ENCODE peak calls at places on chromosomes 12 and 14, in seven cellular contexts. L is right lobe of liver, N is endothelial cell of umbilical vein, H is A549, O is lower leg skin, A is NB4, M is HepG2. K is an unnamed sample.

GRCh38 chr14:68762944-68763831 is 29.7 kb downstream of the ZFP36L1 start:
- DNase-seq in N (peak; percentile 92), M (peak; percentile 69), H (no peak), O (no peak), L (peak; percentile 83), A (no peak), K (peak; percentile 78)

GRCh38 chr12:29783773-29784666 is at the start of gene TMTC1:
- DNase-seq in H (no peak), A (no peak), M (no peak), L (peak; percentile 83), O (peak; percentile 28), N (peak; percentile 69), K (no peak)

GRCh38 chr12:45518516-45519235 is 210.8 kb upstream of the ARID2 start:
- DNase-seq in N (no peak), H (no peak), A (peak; percentile 56), M (no peak), L (no peak), O (no peak), K (no peak)

GRCh38 chr12:83710851-83711250 is 1024.1 kb downstream of the TMTC2 start:
- DNase-seq in N (no peak), H (no peak), A (no peak), L (no peak), O (no peak), M (no peak), K (no peak)

GRCh38 chr14:78005325-78005724 is 164.8 kb upstream of the NRXN3 start:
- DNase-seq in A (peak; percentile 43), O (no peak), N (no peak), H (peak; percentile 57), M (no peak), L (no peak), K (peak; percentile 27)

GRCh38 chr14:22476882-22477281 is 112.1 kb downstream of the DAD1 start:
- DNase-seq in H (no peak), M (no peak), A (no peak), O (no peak), L (no peak), N (no peak), K (no peak)

GRCh38 chr12:108854453-108855283 is 2.7 kb downstream of the SSH1 start:
- DNase-seq in A (no peak), L (no peak), M (no peak), O (no peak), H (peak; percentile 96), N (peak; percentile 98), K (peak; percentile 46)

GRCh38 chr12:47316609-47317049 is 236.9 kb upstream of the AMIGO2 start:
- DNase-seq in A (no peak), O (no peak), M (no peak), N (peak; percentile 88), H (peak; percentile 65), L (no peak), K (no peak)

GRCh38 chr12:26735249-26735639 is 97.8 kb downstream of the ITPR2 start:
- DNase-seq in A (no peak), M (no peak), H (no peak), N (no peak), O (no peak), L (no peak), K (no peak)

GRCh38 chr14:99195602-99196309 is 76.2 kb downstream of the BCL11B start:
- DNase-seq in L (no peak), A (no peak), N (no peak), H (no peak), M (no peak), O (no peak), K (no peak)

GRCh38 chr12:60216226-60216625 is 620.4 kb downstream of the SLC16A7 start:
- DNase-seq in L (no peak), O (no peak), N (peak; percentile 60), H (no peak), M (no peak), A (no peak), K (no peak)

GRCh38 chr12:75945581-75945980 is 86.0 kb downstream of the PHLDA1 start:
- DNase-seq in N (no peak), M (no peak), L (no peak), A (no peak), O (no peak), H (no peak), K (no peak)

GRCh38 chr12:71607494-71608330 is 55.9 kb downstream of the ZFC3H1 start:
- DNase-seq in M (no peak), O (no peak), N (no peak), L (no peak), H (no peak), A (no peak), K (no peak)

GRCh38 chr12:63877693-63878092 is 33.2 kb downstream of the SRGAP1 start:
- DNase-seq in L (no peak), N (no peak), M (no peak), H (no peak), A (no peak), O (no peak), K (no peak)

GRCh38 chr12:46744256-46744655 is 81.5 kb downstream of the SLC38A4 start:
- DNase-seq in M (no peak), A (no peak), H (no peak), L (no peak), N (no peak), O (no peak), K (no peak)

GRCh38 chr14:38171197-38171596 is 36.5 kb upstream of the SSTR1 start:
- DNase-seq in A (no peak), H (no peak), O (no peak), M (no peak), N (no peak), L (no peak), K (no peak)

GRCh38 chr12:130017571-130018449 is 114.0 kb upstream of the TMEM132D start:
- DNase-seq in N (no peak), M (no peak), A (no peak), H (no peak), O (no peak), L (no peak), K (no peak)

GRCh38 chr14:100150932-100151587 is 8.4 kb downstream of the DEGS2 start:
- DNase-seq in M (no peak), A (no peak), L (no peak), O (no peak), N (no peak), H (no peak), K (no peak)

GRCh38 chr14:31893156-31893813 is 183.8 kb upstream of the ARHGAP5 start:
- DNase-seq in O (no peak), M (no peak), N (peak; percentile 74), L (no peak), H (no peak), A (no peak), K (no peak)

GRCh38 chr12:2057041-2057792 is 4.4 kb downstream of the CACNA1C start:
- DNase-seq in M (peak; percentile 56), O (no peak), A (peak; percentile 77), L (no peak), N (peak; percentile 34), H (peak; percentile 49), K (peak; percentile 50)

DNA sequence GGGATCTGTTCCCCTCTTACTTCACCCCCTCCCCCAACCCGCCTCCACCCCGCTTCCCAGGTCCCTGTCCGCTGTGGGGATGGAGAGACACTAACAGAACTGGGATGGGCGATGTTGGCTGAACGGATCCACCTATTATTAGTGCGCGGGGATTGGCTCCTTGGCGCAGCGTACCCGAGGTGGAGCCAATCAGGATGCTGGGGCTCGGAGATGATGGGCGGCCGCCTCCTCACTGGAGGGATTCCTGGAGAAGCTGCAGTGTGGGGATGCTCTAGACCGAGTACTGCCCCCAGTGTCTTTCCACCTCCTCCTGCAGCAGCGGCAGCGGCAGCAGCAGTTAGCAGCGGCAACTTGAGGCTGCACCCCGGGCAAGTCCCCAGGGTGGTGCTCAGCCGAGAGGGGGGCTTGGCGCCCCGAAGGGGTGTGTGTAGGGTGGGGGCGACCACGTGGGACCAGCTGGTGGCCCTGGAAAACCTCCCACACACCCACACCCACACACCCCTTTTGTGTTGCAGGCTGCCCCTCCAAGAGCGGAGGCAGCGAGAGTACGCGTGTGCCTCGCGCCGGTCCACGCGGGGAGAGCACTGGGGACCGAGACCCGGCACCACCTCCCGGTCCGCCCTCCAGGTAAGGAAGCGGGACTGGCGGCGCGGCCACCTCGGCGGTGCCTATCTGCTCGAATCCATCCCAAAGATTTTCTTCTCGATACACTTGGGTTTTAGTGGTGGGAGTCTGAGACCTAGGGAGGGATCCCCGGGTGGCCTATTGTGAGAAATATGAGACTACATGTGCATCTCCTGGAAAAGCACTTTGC is at the start of gene SYT1:
- DNase-seq in M (no peak), A (no peak), O (no peak), L (no peak), H (peak; percentile 96), N (peak; percentile 77), K (no peak)
- TF ChIP-seq POLR2A in M (no peak), A (no peak), O (no peak), L (no peak), H (peak; percentile 71), N (no peak), K (no peak)

DNA sequence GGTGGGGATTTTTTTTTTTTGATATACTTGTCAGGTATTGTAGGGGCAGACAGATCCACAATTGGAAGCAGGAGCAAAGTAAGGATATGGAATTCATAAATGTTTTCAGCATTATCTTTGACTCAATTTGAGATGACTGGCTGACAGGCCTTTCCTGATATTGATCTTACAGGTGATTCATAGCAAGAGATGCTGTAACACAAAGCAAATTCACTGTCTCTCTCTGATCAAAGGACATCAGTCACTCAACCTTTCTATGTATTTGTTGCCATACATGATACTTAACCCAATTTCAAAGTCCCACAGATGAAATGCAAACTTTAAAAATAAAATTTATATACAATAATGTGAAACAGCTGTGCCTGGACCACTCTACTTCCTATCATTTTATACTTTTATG is 1506.9 kb downstream of the AACS start:
- DNase-seq in L (no peak), O (no peak), M (no peak), H (no peak), N (no peak), A (no peak), K (no peak)
- TF ChIP-seq POLR2A in L (no peak), O (no peak), M (no peak), H (no peak), N (no peak), A (no peak), K (no peak)

DNA sequence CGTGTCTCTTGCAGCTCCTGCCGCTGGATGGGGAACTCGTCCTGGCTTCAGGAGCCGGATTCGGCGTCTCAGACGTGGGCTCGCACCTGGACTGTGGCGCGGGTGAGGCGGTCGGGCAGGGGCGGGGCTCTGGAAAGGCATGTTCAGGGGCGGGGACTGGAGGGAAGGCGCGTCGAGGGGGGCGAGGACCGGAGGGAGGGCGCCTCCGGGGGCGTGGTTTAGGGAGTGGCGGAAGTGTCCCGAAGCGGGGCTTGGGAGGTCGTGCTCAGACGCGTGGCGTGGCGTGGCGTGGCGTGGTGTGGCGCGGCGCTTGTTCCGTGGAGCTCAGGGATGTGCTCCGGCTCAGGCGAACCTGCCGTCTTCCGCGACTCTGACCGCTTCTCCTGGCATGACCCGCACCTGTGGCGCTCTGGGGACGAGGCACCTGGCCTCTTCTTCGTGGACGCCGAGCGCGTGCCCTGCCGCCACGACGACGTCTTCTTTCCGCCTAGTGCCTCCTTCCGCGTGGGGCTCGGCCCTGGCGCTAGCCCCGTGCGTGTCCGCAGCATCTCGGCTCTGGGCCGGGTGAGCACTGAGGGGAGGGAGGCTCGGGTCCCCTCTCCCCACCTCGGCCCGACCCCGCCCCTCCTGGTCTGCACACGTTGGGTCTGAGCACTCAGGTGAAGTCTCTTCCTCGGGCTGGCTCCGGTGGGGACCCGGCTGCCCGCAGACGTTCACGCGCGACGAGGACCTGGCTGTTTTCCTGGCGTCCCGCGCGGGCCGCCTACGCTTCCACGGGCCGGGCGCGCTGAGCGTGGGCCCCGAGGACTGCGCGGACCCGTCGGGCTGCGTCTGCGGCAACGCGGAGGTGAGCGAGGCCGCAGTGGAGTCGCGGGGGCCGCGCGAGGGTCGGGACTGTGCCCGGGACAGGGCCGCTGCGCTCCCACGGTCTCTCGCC is 6.2 kb downstream of the AMN start:
- DNase-seq in H (no peak), M (no peak), A (peak; percentile 87), N (peak; percentile 24), O (peak; percentile 65), L (peak; percentile 74), K (peak; percentile 70)
- TF ChIP-seq POLR2A in H (no peak), M (no peak), A (peak; percentile 27), N (no peak), O (no peak), L (no peak), K (no peak)

GRCh38 chr14:106844608-106845285 is 1318.4 kb downstream of the TMEM121 start:
- DNase-seq in H (peak; percentile 58), O (peak; percentile 53), N (no peak), M (peak; percentile 44), A (peak; percentile 85), L (peak; percentile 89), K (no peak)
- TF ChIP-seq POLR2A in H (peak; percentile 48), O (no peak), N (no peak), M (peak; percentile 54), A (peak; percentile 56), L (peak; percentile 30), K (peak; percentile 73)